ENCODE peak calls at places on chromosome 14, in nine cellular contexts. C is upper lobe of right lung, Z is caudate nucleus, Q is mesendoderm, U is lower lobe of right lung, B is heart right ventricle, O is GM23248, L is H9, E is Karpas-422. W is an unnamed sample.

GRCh38 chr14:75221797-75222196 is 45.4 kb upstream of the TMED10 start:
- DNase-seq in O (peak), L (no peak), U (no peak), Z (no peak), E (no peak), B (no peak), Q (peak), C (no peak), W (no peak)

GRCh38 chr14:84483072-84483410 is 1046.9 kb upstream of the FLRT2 start:
- DNase-seq in O (no peak), C (no peak), L (no peak), B (no peak), Q (no peak), E (no peak), Z (no peak), U (no peak), W (no peak)

GRCh38 chr14:97976861-97977260 is 1179.7 kb downstream of the VRK1 start:
- DNase-seq in U (peak), L (no peak), O (no peak), B (peak), Z (no peak), E (no peak), C (no peak), Q (no peak), W (no peak)

GRCh38 chr14:55129086-55129427 is at the start of gene LGALS3:
- DNase-seq in Z (no peak), L (peak), U (peak), B (peak), O (peak), Q (peak), C (peak), E (no peak), W (peak)

GRCh38 chr14:50605776-50606175 is 45.8 kb downstream of the ATL1 start:
- DNase-seq in O (peak), Q (no peak), E (no peak), U (no peak), C (no peak), Z (no peak), L (no peak), B (no peak), W (no peak)

GRCh38 chr14:61229475-61229888 is 51.7 kb downstream of the TMEM30B start:
- DNase-seq in B (no peak), L (no peak), Z (no peak), Q (no peak), E (no peak), C (no peak), U (no peak), O (no peak), W (no peak)

GRCh38 chr14:68407275-68407674 is 385.6 kb downstream of the ZFP36L1 start:
- DNase-seq in C (no peak), E (no peak), U (no peak), Z (no peak), O (no peak), Q (no peak), L (no peak), B (no peak), W (no peak)

GRCh38 chr14:90553298-90553920 is 156.6 kb downstream of the CALM1 start:
- DNase-seq in L (no peak), O (no peak), Z (no peak), B (no peak), Q (peak), C (no peak), E (no peak), U (no peak), W (no peak)

GRCh38 chr14:63562414-63562813 is 19.2 kb upstream of the PPP2R5E start:
- DNase-seq in C (no peak), B (no peak), U (no peak), Z (no peak), O (no peak), L (no peak), Q (no peak), E (no peak), W (no peak)

GRCh38 chr14:54724772-54725325 is 157.9 kb downstream of the SAMD4A start:
- DNase-seq in Q (no peak), U (no peak), O (no peak), E (no peak), L (no peak), B (no peak), C (no peak), Z (no peak), W (no peak)

GRCh38 chr14:71056168-71056567 is 148.9 kb downstream of the PCNX1 start:
- DNase-seq in E (no peak), C (no peak), Z (no peak), B (no peak), Q (no peak), L (no peak), U (no peak), O (no peak), W (no peak)

GRCh38 chr14:22629357-22629756 is 14.8 kb downstream of the OR6J1 start:
- DNase-seq in O (no peak), E (no peak), B (no peak), U (no peak), L (no peak), Z (no peak), C (no peak), Q (no peak), W (no peak)

GRCh38 chr14:96481731-96482314 is 20.4 kb upstream of the PAPOLA start:
- DNase-seq in C (no peak), O (no peak), E (no peak), Q (no peak), Z (no peak), L (no peak), U (no peak), B (no peak), W (no peak)

GRCh38 chr14:77276959-77277358 is 6.0 kb upstream of the NGB start:
- DNase-seq in O (no peak), B (no peak), U (no peak), L (no peak), E (no peak), Q (no peak), Z (no peak), C (no peak), W (no peak)

GRCh38 chr14:57464013-57464730 is 29.5 kb downstream of the CCDC198 start:
- DNase-seq in L (no peak), B (no peak), Q (no peak), Z (no peak), O (no peak), E (no peak), U (no peak), C (no peak), W (no peak)

GRCh38 chr14:68016243-68016914 is 196.8 kb downstream of the RAD51B start:
- DNase-seq in Q (no peak), E (no peak), U (no peak), Z (no peak), B (no peak), O (peak), C (no peak), L (no peak), W (no peak)

GRCh38 chr14:64759555-64759938 is 55.3 kb downstream of the PLEKHG3 start:
- DNase-seq in U (peak), Q (no peak), E (no peak), C (no peak), O (no peak), Z (no peak), B (no peak), L (no peak), W (no peak)

GRCh38 chr14:95507174-95507573 is 9.3 kb downstream of the SYNE3 start:
- DNase-seq in B (peak), Z (no peak), U (peak), C (no peak), E (no peak), Q (peak), L (no peak), O (peak), W (peak)

GRCh38 chr14:35553808-35554207 is 19.8 kb downstream of the INSM2 start:
- DNase-seq in O (peak), B (no peak), Q (no peak), L (no peak), U (no peak), C (no peak), Z (no peak), E (no peak), W (no peak)

GRCh38 chr14:39322807-39323206 is 89.1 kb downstream of the MIA2 start:
- DNase-seq in U (no peak), Q (no peak), O (peak), C (no peak), B (no peak), L (no peak), Z (no peak), E (no peak), W (no peak)

GRCh38 chr14:22646570-22647254 is 2.6 kb upstream of the OR6J1 start:
- DNase-seq in O (peak), U (no peak), Q (no peak), Z (no peak), B (no peak), E (no peak), C (no peak), L (no peak), W (no peak)

GRCh38 chr14:64213079-64213478 is 81.1 kb downstream of the ESR2 start:
- DNase-seq in Z (no peak), O (peak), Q (no peak), E (no peak), L (no peak), U (peak), B (no peak), C (no peak), W (no peak)

GRCh38 chr14:73461478-73462077 is 3.2 kb upstream of the NUMB start:
- DNase-seq in L (no peak), C (no peak), U (no peak), B (no peak), O (no peak), Q (no peak), Z (no peak), E (no peak), W (no peak)

GRCh38 chr14:95310635-95311380 is 8.9 kb downstream of the CLMN start:
- DNase-seq in B (no peak), Z (no peak), Q (no peak), L (no peak), U (no peak), O (no peak), C (no peak), E (peak), W (no peak)

GRCh38 chr14:35384386-35385041 is 20.0 kb downstream of the NFKBIA start:
- DNase-seq in Z (no peak), E (no peak), O (peak), B (peak), C (no peak), Q (no peak), U (no peak), L (no peak), W (peak)

GRCh38 chr14:50395448-50395847 is 1.2 kb downstream of the CDKL1 start:
- DNase-seq in O (peak), Z (no peak), C (no peak), L (no peak), U (no peak), Q (no peak), B (no peak), E (no peak), W (peak)

GRCh38 chr14:74488788-74489397 is 4.2 kb downstream of the NPC2 start:
- DNase-seq in L (no peak), U (no peak), C (no peak), Z (no peak), B (no peak), E (peak), Q (no peak), O (peak), W (no peak)

GRCh38 chr14:75032939-75033338 is 18.3 kb downstream of the MLH3 start:
- DNase-seq in B (no peak), Q (no peak), Z (no peak), U (no peak), L (no peak), O (no peak), E (no peak), C (no peak), W (no peak)

GRCh38 chr14:102503576-102504224 is 5.9 kb downstream of the ANKRD9 start:
- DNase-seq in B (peak), E (no peak), Z (no peak), C (no peak), Q (no peak), U (no peak), L (peak), O (no peak), W (no peak)

GRCh38 chr14:83533734-83534133 is 1996.2 kb upstream of the FLRT2 start:
- DNase-seq in E (no peak), C (no peak), Z (no peak), U (no peak), B (no peak), L (no peak), Q (peak), O (no peak), W (no peak)

GRCh38 chr14:23805761-23806160 is 147.8 kb upstream of the DHRS4 start:
- DNase-seq in B (no peak), Q (no peak), O (no peak), E (no peak), L (no peak), C (no peak), U (no peak), Z (no peak), W (no peak)

GRCh38 chr14:69997849-69998248 is 118.6 kb downstream of the SMOC1 start:
- DNase-seq in O (peak), B (no peak), E (no peak), L (no peak), Q (no peak), C (no peak), Z (no peak), U (no peak), W (peak)

GRCh38 chr14:69999246-69999645 is 120.0 kb downstream of the SMOC1 start:
- DNase-seq in Q (peak), B (no peak), U (no peak), Z (no peak), C (no peak), E (no peak), O (peak), L (no peak), W (no peak)

GRCh38 chr14:70002589-70003240 is 123.5 kb downstream of the SMOC1 start:
- DNase-seq in Q (no peak), O (peak), B (no peak), U (no peak), L (no peak), Z (no peak), C (no peak), E (no peak), W (no peak)

GRCh38 chr14:70004791-70005190 is 125.6 kb downstream of the SMOC1 start:
- DNase-seq in C (no peak), Z (no peak), E (no peak), O (no peak), U (no peak), B (no peak), L (no peak), Q (no peak), W (no peak)

GRCh38 chr14:70000601-70001000 is 121.4 kb downstream of the SMOC1 start:
- DNase-seq in Q (no peak), U (no peak), O (peak), E (no peak), L (no peak), C (no peak), B (no peak), Z (no peak), W (no peak)
- H3K27ac ChIP-seq in Q (no peak), U (no peak), O (peak), E (no peak), L (no peak), C (no peak), B (no peak), Z (no peak), W (no peak)

DNA sequence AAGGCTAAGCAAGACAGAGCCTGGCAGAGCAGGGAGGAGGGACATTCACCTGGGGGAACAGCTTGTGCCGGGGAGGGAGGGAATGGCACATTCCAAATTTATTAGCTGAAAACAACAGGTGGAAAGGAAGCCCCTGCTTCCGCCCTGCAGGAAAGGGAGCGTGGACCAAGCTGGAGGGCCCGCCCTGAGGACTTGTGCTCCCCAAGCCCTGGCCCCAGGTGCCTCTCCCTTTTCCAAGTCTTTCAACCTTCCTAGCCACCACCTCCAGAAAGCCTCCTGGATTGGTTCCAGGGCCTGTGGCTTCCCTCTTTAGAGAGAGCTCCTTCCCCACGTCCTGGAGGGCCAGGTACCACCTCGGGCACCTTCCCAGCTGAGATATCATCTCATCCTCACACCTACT is 2.7 kb downstream of the DEGS2 start:
- DNase-seq in L (no peak), C (no peak), U (no peak), B (peak), E (no peak), Z (no peak), Q (no peak), O (no peak), W (no peak)
- H3K27ac ChIP-seq in L (no peak), C (no peak), U (no peak), B (no peak), E (no peak), Z (no peak), Q (no peak), O (no peak), W (no peak)

DNA sequence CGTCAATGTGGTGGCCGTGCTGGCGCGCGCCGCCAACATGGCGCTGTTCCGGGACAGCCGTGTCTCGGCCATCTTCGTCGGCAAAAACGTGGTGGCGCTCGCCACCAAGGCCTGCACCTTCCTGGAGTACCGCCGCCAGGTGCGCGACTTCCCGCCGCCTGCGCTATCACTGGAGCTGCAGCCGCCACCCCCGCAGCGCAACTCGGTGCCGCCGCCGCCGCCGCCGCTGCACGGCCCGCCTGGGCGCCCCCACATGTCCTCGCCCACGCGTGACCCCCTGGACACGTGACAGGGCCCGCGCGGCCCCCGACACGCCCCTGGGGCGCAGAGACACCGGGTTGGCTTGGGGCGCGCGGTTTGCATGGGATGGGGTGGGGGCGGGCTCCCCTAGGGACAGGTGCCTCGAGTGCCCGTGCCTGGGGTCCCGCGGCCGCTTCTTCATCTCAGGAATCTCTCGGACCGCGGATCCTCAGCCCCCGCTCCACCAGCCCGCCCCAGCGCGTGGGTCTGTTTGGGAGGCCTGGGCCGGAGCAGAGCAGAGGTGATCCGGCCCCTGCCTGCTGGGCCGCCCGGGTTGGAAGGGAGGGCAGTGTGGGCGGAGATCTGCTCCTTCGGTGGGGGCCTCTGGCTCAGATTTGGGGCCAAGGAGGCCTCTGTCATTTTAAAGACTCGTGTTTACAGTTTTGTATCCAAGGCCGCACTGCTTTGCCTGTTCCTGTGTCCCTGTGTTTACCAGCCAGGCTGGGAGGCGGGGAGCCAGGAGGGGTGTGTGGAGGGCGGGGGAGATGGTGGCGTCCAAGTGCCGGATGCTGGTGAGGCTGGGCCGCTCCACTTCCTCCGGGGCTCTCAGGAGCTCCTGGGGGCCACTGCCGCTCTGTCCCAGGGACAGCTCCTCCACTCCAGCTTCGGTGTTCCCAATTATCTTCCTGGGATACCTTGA is 3.4 kb downstream of the TMEM121 start:
- DNase-seq in L (no peak), U (peak), Q (no peak), O (no peak), B (no peak), C (no peak), Z (no peak), E (peak), W (peak)
- H3K27ac ChIP-seq in L (no peak), U (peak), Q (no peak), O (no peak), B (peak), C (no peak), Z (peak), E (no peak), W (no peak)

GRCh38 chr14:103520657-103521437 is 1.8 kb downstream of the CKB start:
- DNase-seq in U (peak), B (peak), Q (peak), C (peak), E (peak), L (peak), Z (peak), O (peak), W (peak)
- H3K27ac ChIP-seq in U (peak), B (peak), Q (no peak), C (peak), E (peak), L (no peak), Z (peak), O (no peak), W (peak)

GRCh38 chr14:21385170-21385904 is 1.5 kb upstream of the SUPT16H start:
- DNase-seq in Z (no peak), E (peak), O (no peak), C (no peak), U (no peak), B (no peak), Q (no peak), L (no peak), W (no peak)
- H3K27ac ChIP-seq in Z (no peak), E (peak), O (peak), C (peak), U (peak), B (peak), Q (no peak), L (no peak), W (peak)

DNA sequence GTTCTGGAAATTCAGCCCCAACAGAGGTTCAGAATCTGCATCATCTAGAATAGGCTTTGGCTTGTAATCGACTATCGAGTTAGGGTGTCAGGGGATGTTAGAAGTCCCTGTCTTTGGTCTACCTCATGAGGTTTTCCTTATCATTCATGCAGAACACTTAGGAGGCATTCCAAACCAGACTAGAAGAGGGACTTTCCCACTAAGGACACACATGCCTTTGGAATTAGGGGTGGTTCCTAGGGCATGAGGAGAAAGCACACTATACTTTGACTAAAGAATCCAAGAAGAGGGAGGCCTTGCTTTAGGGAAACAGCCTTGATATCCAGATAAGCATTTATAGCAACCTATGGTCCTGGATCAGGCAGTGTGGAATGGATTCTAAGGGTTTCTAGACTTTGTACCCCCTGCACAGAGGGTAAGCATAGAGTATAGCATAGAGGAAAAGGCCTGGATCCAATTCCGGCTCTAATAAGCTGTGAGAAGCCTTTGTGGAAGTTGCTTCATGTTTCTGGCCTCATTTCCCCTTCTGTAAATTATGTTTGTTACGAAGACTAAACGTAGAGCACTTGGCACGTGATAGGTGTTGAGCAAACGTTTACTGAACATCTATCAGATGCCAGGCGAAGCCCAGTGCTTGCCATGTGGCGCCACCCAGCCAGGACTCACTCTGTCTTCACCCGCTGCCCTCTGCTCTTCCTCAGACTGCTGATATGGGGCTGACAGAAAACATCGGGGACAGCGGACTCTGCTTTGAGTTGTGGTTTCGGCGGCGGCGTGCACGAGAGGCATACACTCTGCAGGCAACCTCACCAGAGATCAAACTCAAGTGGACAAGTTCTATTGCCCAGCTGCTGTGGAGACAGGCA is 13.2 kb downstream of the ZNF219 start:
- DNase-seq in B (peak), Q (no peak), L (no peak), U (peak), O (peak), E (no peak), C (peak), Z (no peak), W (no peak)
- H3K27ac ChIP-seq in B (peak), Q (no peak), L (no peak), U (peak), O (peak), E (no peak), C (peak), Z (no peak), W (no peak)